ENCODE peak calls at places on chromosome 4, in seven cellular contexts. R, P, Z, J, D, L and A are unnamed samples.

GRCh38 chr4:87853108-87853507 is 20.3 kb downstream of the MEPE start:
- DNase-seq in R (peak), P (no peak), Z (no peak), J (peak), D (no peak), L (no peak), A (peak)

GRCh38 chr4:66032571-66032970 is 362.3 kb upstream of the EPHA5 start:
- DNase-seq in R (peak), P (no peak), Z (no peak), J (no peak), D (no peak), L (no peak), A (no peak)

GRCh38 chr4:48472794-48473193 is 10.3 kb upstream of the SLC10A4 start:
- DNase-seq in R (no peak), P (no peak), Z (no peak), J (no peak), D (no peak), L (no peak), A (no peak)

GRCh38 chr4:155572106-155572703 is 94.4 kb upstream of the GUCY1A1 start:
- DNase-seq in R (no peak), P (no peak), Z (no peak), J (no peak), D (no peak), L (no peak), A (peak)

GRCh38 chr4:110411599-110412011 is 64.3 kb upstream of the ENPEP start:
- DNase-seq in R (no peak), P (peak), Z (no peak), J (no peak), D (no peak), L (no peak), A (no peak)

GRCh38 chr4:67928547-67928946 is 34.7 kb downstream of the TMPRSS11A start:
- DNase-seq in R (no peak), P (no peak), Z (no peak), J (peak), D (no peak), L (no peak), A (no peak)

GRCh38 chr4:108303488-108304177 is 134.9 kb upstream of the LEF1 start:
- DNase-seq in R (no peak), P (no peak), Z (no peak), J (peak), D (no peak), L (no peak), A (peak)

GRCh38 chr4:242121-242848 is 63.0 kb downstream of the ZNF732 start:
- DNase-seq in R (peak), P (no peak), Z (peak), J (peak), D (no peak), L (peak), A (peak)

GRCh38 chr4:71607780-71608673 is 175.9 kb downstream of the GC start:
- DNase-seq in R (peak), P (no peak), Z (no peak), J (peak), D (no peak), L (no peak), A (peak)

GRCh38 chr4:95835672-95836071 is 4.2 kb upstream of the PDHA2 start:
- DNase-seq in R (no peak), P (peak), Z (no peak), J (peak), D (no peak), L (no peak), A (peak)

GRCh38 chr4:52142816-52143215 is 91.7 kb downstream of the SPATA18 start:
- DNase-seq in R (no peak), P (no peak), Z (no peak), J (peak), D (no peak), L (no peak), A (no peak)

GRCh38 chr4:112253382-112254000 is 21.9 kb downstream of the AP1AR start:
- DNase-seq in R (no peak), P (no peak), Z (no peak), J (no peak), D (no peak), L (no peak), A (peak)

GRCh38 chr4:107826427-107826980 is 1.8 kb downstream of the SGMS2 start:
- DNase-seq in R (no peak), P (no peak), Z (no peak), J (peak), D (no peak), L (no peak), A (no peak)

GRCh38 chr4:74830928-74831327 is 36.6 kb upstream of the BTC start:
- DNase-seq in R (peak), P (no peak), Z (no peak), J (no peak), D (no peak), L (no peak), A (peak)

GRCh38 chr4:7146764-7147071 is 45.6 kb upstream of the SORCS2 start:
- DNase-seq in R (no peak), P (no peak), Z (no peak), J (no peak), D (no peak), L (no peak), A (no peak)

GRCh38 chr4:76758290-76758882 is 139.6 kb downstream of the SOWAHB start:
- DNase-seq in R (peak), P (peak), Z (no peak), J (peak), D (no peak), L (no peak), A (peak)

GRCh38 chr4:40247350-40247749 is 50.5 kb downstream of the RHOH start:
- DNase-seq in R (no peak), P (no peak), Z (no peak), J (no peak), D (no peak), L (peak), A (no peak)

GRCh38 chr4:183012862-183013855 is 85.9 kb upstream of the WWC2 start:
- DNase-seq in R (no peak), P (no peak), Z (no peak), J (no peak), D (no peak), L (no peak), A (no peak)

GRCh38 chr4:113330200-113330599 is 280.7 kb downstream of the ANK2 start:
- DNase-seq in R (no peak), P (no peak), Z (no peak), J (no peak), D (no peak), L (no peak), A (no peak)

GRCh38 chr4:147854154-147854553 is 122.3 kb downstream of the ARHGAP10 start:
- DNase-seq in R (no peak), P (no peak), Z (no peak), J (no peak), D (no peak), L (no peak), A (no peak)

GRCh38 chr4:108620101-108620932 is at the start of gene RPL34:
- DNase-seq in R (peak), P (peak), Z (peak), J (peak), D (peak), L (peak), A (peak)

GRCh38 chr4:182922551-182923284 is 5.5 kb upstream of the DCTD start:
- DNase-seq in R (no peak), P (no peak), Z (no peak), J (peak), D (no peak), L (no peak), A (peak)

GRCh38 chr4:25161599-25161960 is 1.3 kb upstream of the SEPSECS start:
- DNase-seq in R (peak), P (no peak), Z (no peak), J (peak), D (no peak), L (no peak), A (peak)